ENCODE peak calls at places on chromosomes 3 and 15, in seven cellular contexts. One of them, this sample, is unnamed.

GRCh38 chr3:127716334-127716733 is 43.6 kb downstream of the ABTB1 start:
- DNase-seq in activated CD8-positive, alpha-beta T cell treated with anti-CD3 and anti-CD28 coated beads for 36 hours: no peak
- DNase-seq in A549: no peak
- DNase-seq in cardiac fibroblast: no peak
- DNase-seq in uterus: no peak
- DNase-seq in WERI-Rb-1: no peak
- DNase-seq in AG10803: no peak
- DNase-seq in this sample: no peak

GRCh38 chr3:110420158-110420641 is 651.4 kb upstream of the NECTIN3 start:
- DNase-seq in A549: peak
- DNase-seq in WERI-Rb-1: no peak
- DNase-seq in uterus: no peak
- DNase-seq in AG10803: peak
- DNase-seq in activated CD8-positive, alpha-beta T cell treated with anti-CD3 and anti-CD28 coated beads for 36 hours: no peak
- DNase-seq in cardiac fibroblast: peak
- DNase-seq in this sample: no peak

GRCh38 chr3:5004319-5005152 is 25.3 kb downstream of the BHLHE40 start:
- DNase-seq in activated CD8-positive, alpha-beta T cell treated with anti-CD3 and anti-CD28 coated beads for 36 hours: no peak
- DNase-seq in AG10803: no peak
- DNase-seq in WERI-Rb-1: no peak
- DNase-seq in uterus: no peak
- DNase-seq in A549: no peak
- DNase-seq in cardiac fibroblast: no peak
- DNase-seq in this sample: no peak

GRCh38 chr3:14124223-14124614 is 451 bp downstream of the CHCHD4 start:
- DNase-seq in WERI-Rb-1: peak
- DNase-seq in A549: peak
- DNase-seq in AG10803: peak
- DNase-seq in cardiac fibroblast: peak
- DNase-seq in activated CD8-positive, alpha-beta T cell treated with anti-CD3 and anti-CD28 coated beads for 36 hours: peak
- DNase-seq in uterus: peak
- DNase-seq in this sample: peak

GRCh38 chr3:149199474-149199873 is 22.2 kb downstream of the CP start:
- DNase-seq in uterus: no peak
- DNase-seq in cardiac fibroblast: peak
- DNase-seq in A549: no peak
- DNase-seq in AG10803: no peak
- DNase-seq in WERI-Rb-1: no peak
- DNase-seq in activated CD8-positive, alpha-beta T cell treated with anti-CD3 and anti-CD28 coated beads for 36 hours: no peak
- DNase-seq in this sample: no peak

GRCh38 chr3:153246805-153247204 is 84.8 kb downstream of the RAP2B start:
- DNase-seq in A549: no peak
- DNase-seq in WERI-Rb-1: no peak
- DNase-seq in uterus: no peak
- DNase-seq in activated CD8-positive, alpha-beta T cell treated with anti-CD3 and anti-CD28 coated beads for 36 hours: no peak
- DNase-seq in AG10803: peak
- DNase-seq in cardiac fibroblast: peak
- DNase-seq in this sample: no peak

GRCh38 chr3:14506626-14507344 is 33.4 kb downstream of the GRIP2 start:
- DNase-seq in uterus: peak
- DNase-seq in cardiac fibroblast: no peak
- DNase-seq in AG10803: no peak
- DNase-seq in WERI-Rb-1: no peak
- DNase-seq in A549: no peak
- DNase-seq in activated CD8-positive, alpha-beta T cell treated with anti-CD3 and anti-CD28 coated beads for 36 hours: no peak
- DNase-seq in this sample: no peak

GRCh38 chr3:187456268-187456667 is 88.1 kb downstream of the RTP4 start:
- DNase-seq in AG10803: peak
- DNase-seq in cardiac fibroblast: peak
- DNase-seq in uterus: peak
- DNase-seq in activated CD8-positive, alpha-beta T cell treated with anti-CD3 and anti-CD28 coated beads for 36 hours: no peak
- DNase-seq in WERI-Rb-1: no peak
- DNase-seq in A549: no peak
- DNase-seq in this sample: no peak

GRCh38 chr3:122427857-122428471 is 12.1 kb upstream of the WDR5B start:
- DNase-seq in AG10803: no peak
- DNase-seq in activated CD8-positive, alpha-beta T cell treated with anti-CD3 and anti-CD28 coated beads for 36 hours: no peak
- DNase-seq in uterus: no peak
- DNase-seq in WERI-Rb-1: no peak
- DNase-seq in A549: no peak
- DNase-seq in cardiac fibroblast: no peak
- DNase-seq in this sample: peak

GRCh38 chr15:56077071-56077470 is 83.7 kb upstream of the NEDD4 start:
- DNase-seq in WERI-Rb-1: no peak
- DNase-seq in activated CD8-positive, alpha-beta T cell treated with anti-CD3 and anti-CD28 coated beads for 36 hours: no peak
- DNase-seq in uterus: no peak
- DNase-seq in A549: no peak
- DNase-seq in AG10803: no peak
- DNase-seq in cardiac fibroblast: no peak
- DNase-seq in this sample: no peak

GRCh38 chr15:39756806-39757522 is 25.7 kb downstream of the FSIP1 start:
- DNase-seq in AG10803: peak
- DNase-seq in cardiac fibroblast: peak
- DNase-seq in WERI-Rb-1: no peak
- DNase-seq in activated CD8-positive, alpha-beta T cell treated with anti-CD3 and anti-CD28 coated beads for 36 hours: peak
- DNase-seq in uterus: peak
- DNase-seq in A549: no peak
- DNase-seq in this sample: no peak

DNA sequence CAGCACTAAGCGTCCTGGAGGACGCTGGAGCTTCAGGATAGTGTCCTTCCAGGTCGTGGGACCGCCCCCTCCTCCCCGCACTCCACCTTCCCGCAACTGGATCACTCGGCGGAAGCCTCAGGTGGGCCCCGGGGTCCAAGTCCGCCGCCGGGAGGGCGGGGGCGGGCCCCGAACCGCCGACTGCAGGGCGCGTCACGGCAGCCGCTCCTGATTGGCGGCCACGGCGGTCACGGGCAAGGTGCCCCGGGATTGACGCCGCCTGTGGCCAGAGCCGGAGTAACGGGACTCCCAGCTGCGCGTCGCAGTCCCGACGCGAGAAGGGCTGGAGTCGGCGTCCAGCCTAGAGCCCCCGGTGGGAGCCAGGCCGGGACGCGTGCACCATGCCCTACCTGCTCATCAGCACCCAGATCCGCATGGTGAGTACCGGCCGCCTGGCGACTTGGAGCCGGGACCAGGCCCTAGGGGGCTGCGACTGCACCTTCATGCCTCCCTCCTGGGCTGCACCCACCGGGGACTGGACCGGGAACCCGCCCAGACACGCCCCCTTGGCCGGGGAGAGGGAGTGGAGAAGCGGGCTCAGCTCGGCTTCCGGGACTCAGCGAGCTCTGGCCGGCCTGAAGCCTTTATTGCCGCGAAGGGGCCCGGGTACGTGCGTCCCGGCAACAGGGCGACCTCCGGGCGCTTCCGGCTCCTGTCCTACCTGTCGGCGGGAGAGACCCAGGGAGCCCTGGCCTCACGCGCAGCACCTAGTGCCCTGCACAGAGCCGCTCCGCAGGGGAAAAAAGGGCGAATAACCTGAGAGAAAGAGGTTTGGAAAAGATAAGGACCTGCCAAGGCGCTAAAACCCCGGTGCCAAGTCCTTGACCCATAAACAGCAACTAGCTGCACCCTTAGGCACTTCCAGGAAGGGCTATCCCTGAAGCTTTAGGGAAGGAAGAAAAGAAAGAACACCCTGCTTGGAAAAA is at the start of gene GCHFR:
- DNase-seq in activated CD8-positive, alpha-beta T cell treated with anti-CD3 and anti-CD28 coated beads for 36 hours: peak
- DNase-seq in cardiac fibroblast: peak
- DNase-seq in AG10803: peak
- DNase-seq in WERI-Rb-1: peak
- DNase-seq in uterus: peak
- DNase-seq in A549: peak
- DNase-seq in this sample: peak
- TF ChIP-seq CTCF in activated CD8-positive, alpha-beta T cell treated with anti-CD3 and anti-CD28 coated beads for 36 hours: peak
- TF ChIP-seq CTCF in cardiac fibroblast: peak
- TF ChIP-seq CTCF in AG10803: peak
- TF ChIP-seq CTCF in WERI-Rb-1: peak
- TF ChIP-seq CTCF in uterus: peak
- TF ChIP-seq CTCF in A549: peak
- TF ChIP-seq CTCF in this sample: peak

GRCh38 chr15:90820481-90820880 is 47.9 kb upstream of the FURIN start:
- DNase-seq in activated CD8-positive, alpha-beta T cell treated with anti-CD3 and anti-CD28 coated beads for 36 hours: no peak
- DNase-seq in AG10803: no peak
- DNase-seq in WERI-Rb-1: no peak
- DNase-seq in A549: no peak
- DNase-seq in cardiac fibroblast: no peak
- DNase-seq in uterus: no peak
- DNase-seq in this sample: no peak

GRCh38 chr15:90819850-90820249 is 48.5 kb upstream of the FURIN start:
- DNase-seq in cardiac fibroblast: no peak
- DNase-seq in AG10803: no peak
- DNase-seq in WERI-Rb-1: no peak
- DNase-seq in activated CD8-positive, alpha-beta T cell treated with anti-CD3 and anti-CD28 coated beads for 36 hours: peak
- DNase-seq in uterus: no peak
- DNase-seq in A549: no peak
- DNase-seq in this sample: no peak

GRCh38 chr15:90817117-90818057 is 51.0 kb upstream of the FURIN start:
- DNase-seq in AG10803: no peak
- DNase-seq in activated CD8-positive, alpha-beta T cell treated with anti-CD3 and anti-CD28 coated beads for 36 hours: no peak
- DNase-seq in WERI-Rb-1: no peak
- DNase-seq in cardiac fibroblast: no peak
- DNase-seq in uterus: no peak
- DNase-seq in A549: no peak
- DNase-seq in this sample: no peak

GRCh38 chr15:90819390-90819789 is 49.0 kb upstream of the FURIN start:
- DNase-seq in cardiac fibroblast: no peak
- DNase-seq in A549: no peak
- DNase-seq in AG10803: no peak
- DNase-seq in WERI-Rb-1: no peak
- DNase-seq in uterus: no peak
- DNase-seq in activated CD8-positive, alpha-beta T cell treated with anti-CD3 and anti-CD28 coated beads for 36 hours: no peak
- DNase-seq in this sample: no peak

GRCh38 chr15:90818251-90819210 is 49.9 kb upstream of the FURIN start:
- DNase-seq in uterus: no peak
- DNase-seq in WERI-Rb-1: peak
- DNase-seq in activated CD8-positive, alpha-beta T cell treated with anti-CD3 and anti-CD28 coated beads for 36 hours: peak
- DNase-seq in cardiac fibroblast: no peak
- DNase-seq in AG10803: no peak
- DNase-seq in A549: no peak
- DNase-seq in this sample: peak
- TF ChIP-seq CTCF in uterus: no peak
- TF ChIP-seq CTCF in WERI-Rb-1: peak
- TF ChIP-seq CTCF in activated CD8-positive, alpha-beta T cell treated with anti-CD3 and anti-CD28 coated beads for 36 hours: peak
- TF ChIP-seq CTCF in cardiac fibroblast: peak
- TF ChIP-seq CTCF in AG10803: no peak
- TF ChIP-seq CTCF in A549: no peak
- TF ChIP-seq CTCF in this sample: peak

DNA sequence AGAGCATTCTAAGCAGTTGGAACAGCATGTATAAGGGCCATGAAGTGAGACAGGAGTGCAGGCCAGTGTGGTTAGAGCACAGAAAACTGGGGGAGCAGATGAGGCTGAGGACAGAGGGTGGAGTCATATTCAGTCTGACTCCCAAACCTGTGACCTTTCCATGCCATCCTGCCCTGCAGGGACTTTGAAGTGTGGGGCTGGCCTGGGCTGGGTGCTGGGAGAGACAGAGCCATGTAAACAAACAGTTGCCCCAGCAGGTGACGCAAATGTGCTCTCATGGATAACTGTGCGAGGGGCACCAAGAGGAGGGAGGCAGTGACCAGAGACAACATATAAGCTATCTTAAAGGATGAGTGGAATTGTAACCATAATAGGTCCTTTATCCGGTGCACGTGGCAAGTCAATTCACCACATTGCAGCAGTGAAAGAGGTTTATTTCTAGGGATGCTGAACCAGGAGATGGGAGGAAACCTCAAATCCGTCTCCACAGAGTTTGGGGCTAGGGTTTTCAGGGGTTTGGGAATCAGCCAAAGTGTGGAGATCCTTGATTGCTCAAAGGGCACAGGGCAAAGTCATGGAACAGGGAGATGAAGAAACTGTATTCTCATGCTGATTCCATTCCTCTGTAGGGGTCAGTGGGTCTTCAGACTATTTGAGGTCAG is 7.0 kb upstream of the RAF1 start:
- DNase-seq in activated CD8-positive, alpha-beta T cell treated with anti-CD3 and anti-CD28 coated beads for 36 hours: no peak
- DNase-seq in uterus: no peak
- DNase-seq in AG10803: no peak
- DNase-seq in A549: no peak
- DNase-seq in WERI-Rb-1: no peak
- DNase-seq in cardiac fibroblast: no peak
- DNase-seq in this sample: no peak
- TF ChIP-seq CTCF in activated CD8-positive, alpha-beta T cell treated with anti-CD3 and anti-CD28 coated beads for 36 hours: no peak
- TF ChIP-seq CTCF in uterus: no peak
- TF ChIP-seq CTCF in AG10803: no peak
- TF ChIP-seq CTCF in A549: no peak
- TF ChIP-seq CTCF in WERI-Rb-1: no peak
- TF ChIP-seq CTCF in cardiac fibroblast: no peak
- TF ChIP-seq CTCF in this sample: no peak

GRCh38 chr15:78933187-78934062 is 11.4 kb downstream of the CTSH start:
- DNase-seq in A549: no peak
- DNase-seq in uterus: no peak
- DNase-seq in cardiac fibroblast: no peak
- DNase-seq in AG10803: no peak
- DNase-seq in activated CD8-positive, alpha-beta T cell treated with anti-CD3 and anti-CD28 coated beads for 36 hours: no peak
- DNase-seq in WERI-Rb-1: no peak
- DNase-seq in this sample: no peak
- TF ChIP-seq CTCF in A549: no peak
- TF ChIP-seq CTCF in uterus: no peak
- TF ChIP-seq CTCF in cardiac fibroblast: no peak
- TF ChIP-seq CTCF in AG10803: no peak
- TF ChIP-seq CTCF in activated CD8-positive, alpha-beta T cell treated with anti-CD3 and anti-CD28 coated beads for 36 hours: no peak
- TF ChIP-seq CTCF in WERI-Rb-1: no peak
- TF ChIP-seq CTCF in this sample: no peak

GRCh38 chr15:27690290-27690689 is 408.8 kb downstream of the OCA2 start:
- DNase-seq in activated CD8-positive, alpha-beta T cell treated with anti-CD3 and anti-CD28 coated beads for 36 hours: no peak
- DNase-seq in cardiac fibroblast: no peak
- DNase-seq in AG10803: no peak
- DNase-seq in uterus: no peak
- DNase-seq in WERI-Rb-1: no peak
- DNase-seq in A549: no peak
- DNase-seq in this sample: no peak
- TF ChIP-seq CTCF in activated CD8-positive, alpha-beta T cell treated with anti-CD3 and anti-CD28 coated beads for 36 hours: no peak
- TF ChIP-seq CTCF in cardiac fibroblast: no peak
- TF ChIP-seq CTCF in AG10803: no peak
- TF ChIP-seq CTCF in uterus: no peak
- TF ChIP-seq CTCF in WERI-Rb-1: no peak
- TF ChIP-seq CTCF in A549: no peak
- TF ChIP-seq CTCF in this sample: no peak

DNA sequence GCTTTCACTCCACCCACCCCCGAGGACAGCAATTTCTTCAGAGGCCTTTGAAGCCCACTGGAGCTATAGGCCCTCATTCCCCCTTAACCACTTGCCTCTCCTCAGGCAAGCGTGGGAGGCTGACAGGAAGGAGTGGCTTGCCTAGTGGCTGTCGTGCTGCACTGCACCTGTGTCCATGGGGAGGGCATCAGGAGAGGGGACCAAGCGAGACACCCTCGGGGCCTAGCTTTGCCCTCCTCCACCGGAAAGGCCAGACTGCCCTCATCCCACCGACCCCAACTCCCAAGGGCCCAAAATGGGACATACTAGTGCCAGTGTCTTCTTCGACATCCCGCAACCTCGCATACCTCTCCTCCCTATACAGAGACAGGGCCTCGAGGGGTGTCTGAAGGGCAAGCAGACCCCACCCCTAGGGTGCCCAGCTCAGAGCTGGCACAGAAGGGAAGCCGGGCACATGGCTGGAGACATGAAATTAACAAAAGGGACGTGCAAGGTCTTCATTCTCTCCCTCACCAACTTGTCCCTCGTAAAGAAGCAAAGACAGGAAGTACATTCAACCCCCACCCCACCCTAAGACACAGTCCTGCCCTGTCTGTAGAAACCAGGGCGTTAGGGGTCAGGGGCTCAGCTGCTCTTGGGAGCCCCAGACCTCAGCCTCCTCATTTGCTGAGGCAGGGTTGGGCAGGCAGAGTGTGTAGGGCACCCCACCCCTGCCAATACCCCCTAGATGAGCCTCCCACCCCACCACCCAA is 24.3 kb downstream of the VIPR1 start:
- DNase-seq in activated CD8-positive, alpha-beta T cell treated with anti-CD3 and anti-CD28 coated beads for 36 hours: peak
- DNase-seq in uterus: no peak
- DNase-seq in WERI-Rb-1: peak
- DNase-seq in AG10803: no peak
- DNase-seq in A549: no peak
- DNase-seq in cardiac fibroblast: no peak
- DNase-seq in this sample: no peak
- TF ChIP-seq CTCF in activated CD8-positive, alpha-beta T cell treated with anti-CD3 and anti-CD28 coated beads for 36 hours: peak
- TF ChIP-seq CTCF in uterus: no peak
- TF ChIP-seq CTCF in WERI-Rb-1: peak
- TF ChIP-seq CTCF in AG10803: no peak
- TF ChIP-seq CTCF in A549: no peak
- TF ChIP-seq CTCF in cardiac fibroblast: no peak
- TF ChIP-seq CTCF in this sample: no peak